ENCODE peak calls at places on chromosomes 13 and 19, in eight cellular contexts. X is T-helper 1 cell; U is fibroblast of lung; W is bronchial epithelial cell; H is NCI-H510A; Q is nephron progenitor cell; F is activated CD4-positive, alpha-beta T cell treated with anti-CD3 and anti-CD28 coated beads, Interleukin-2, amount 50 U/mL, for 1 hour; M is hippocampal formation. E is an unnamed sample.

GRCh38 chr13:110036060-110036459 is 249.7 kb upstream of the IRS2 start:
- DNase-seq in H (no peak), Q (no peak), F (no peak), X (no peak), W (no peak), U (no peak), M (no peak), E (no peak)

GRCh38 chr19:30304540-30304939 is 67.6 kb upstream of the ZNF536 start:
- DNase-seq in U (no peak), Q (no peak), M (no peak), F (no peak), H (no peak), W (no peak), X (no peak), E (no peak)

GRCh38 chr13:32081591-32081990 is 50.0 kb downstream of the FRY start:
- DNase-seq in F (no peak), M (no peak), H (no peak), W (no peak), U (no peak), Q (no peak), X (no peak), E (no peak)

GRCh38 chr13:110403721-110404120 is 96.6 kb downstream of the COL4A2 start:
- DNase-seq in F (no peak), H (no peak), M (no peak), W (no peak), U (peak; percentile 83), X (no peak), Q (no peak), E (no peak)

GRCh38 chr13:113777311-113778260 is 18.6 kb downstream of the TMEM255B start:
- DNase-seq in H (no peak), Q (peak; percentile 87), U (peak; percentile 16), F (no peak), X (no peak), M (no peak), W (no peak), E (no peak)

GRCh38 chr13:47226516-47226915 is 329.7 kb upstream of the HTR2A start:
- DNase-seq in U (no peak), H (no peak), X (no peak), M (no peak), F (no peak), W (peak; percentile 34), Q (no peak), E (no peak)

GRCh38 chr19:54462713-54463530 is 656 bp downstream of the LENG9 start:
- DNase-seq in W (peak; percentile 39), U (peak; percentile 61), Q (peak; percentile 59), H (no peak), X (peak; percentile 68), F (peak; percentile 62), M (no peak), E (no peak)

GRCh38 chr13:79681069-79681468 is 200.1 kb downstream of the NDFIP2 start:
- DNase-seq in F (no peak), Q (no peak), X (no peak), H (no peak), U (no peak), W (peak; percentile 76), M (no peak), E (no peak)

GRCh38 chr13:24784319-24784718 is 20.4 kb downstream of the RNF17 start:
- DNase-seq in H (no peak), F (no peak), Q (no peak), W (peak; percentile 81), M (no peak), X (no peak), U (no peak), E (no peak)

GRCh38 chr13:53520132-53520531 is 491.5 kb downstream of the OLFM4 start:
- DNase-seq in F (no peak), H (no peak), Q (no peak), X (no peak), W (no peak), M (no peak), U (no peak), E (no peak)

GRCh38 chr13:114061746-114062145 is 70.7 kb downstream of the RASA3 start:
- DNase-seq in M (no peak), Q (no peak), F (no peak), W (no peak), H (no peak), X (no peak), U (no peak), E (no peak)

GRCh38 chr19:246551-246950 is 44.7 kb downstream of the PLPP2 start:
- DNase-seq in W (no peak), M (no peak), F (no peak), Q (no peak), H (no peak), X (peak; percentile 34), U (no peak), E (no peak)

GRCh38 chr19:21697698-21698097 is 69.7 kb downstream of the ZNF100 start:
- DNase-seq in W (no peak), F (no peak), U (no peak), X (no peak), M (no peak), Q (no peak), H (no peak), E (no peak)

E was measured in stromal cell of bone marrow.